ENCODE peak calls at places on chromosomes 5 and 9, in five cellular contexts. One of them, this sample, is unnamed.

GRCh38 chr5:176892663-176893062 is 6.5 kb downstream of the HK3 start:
- DNase-seq in substantia nigra: no peak
- DNase-seq in AG10803: no peak
- DNase-seq in NCI-H2081: no peak
- DNase-seq in posterior cingulate gyrus: no peak
- DNase-seq in this sample: no peak

GRCh38 chr5:160271396-160271795 is 41.0 kb downstream of the CCNJL start:
- DNase-seq in substantia nigra: no peak
- DNase-seq in AG10803: no peak
- DNase-seq in NCI-H2081: peak
- DNase-seq in posterior cingulate gyrus: no peak
- DNase-seq in this sample: no peak

GRCh38 chr5:135055385-135055784 is 21.4 kb upstream of the PITX1 start:
- DNase-seq in substantia nigra: no peak
- DNase-seq in AG10803: no peak
- DNase-seq in NCI-H2081: no peak
- DNase-seq in posterior cingulate gyrus: no peak
- DNase-seq in this sample: no peak

GRCh38 chr5:157165668-157166067 is 396 bp downstream of the GARIN3 start:
- DNase-seq in substantia nigra: no peak
- DNase-seq in AG10803: no peak
- DNase-seq in NCI-H2081: no peak
- DNase-seq in posterior cingulate gyrus: no peak
- DNase-seq in this sample: no peak

GRCh38 chr5:142428036-142428772 is 103.4 kb upstream of the SPRY4 start:
- DNase-seq in substantia nigra: no peak
- DNase-seq in AG10803: no peak
- DNase-seq in NCI-H2081: no peak
- DNase-seq in posterior cingulate gyrus: no peak
- DNase-seq in this sample: no peak

GRCh38 chr5:95780597-95780996 is 41.9 kb downstream of the GLRX start:
- DNase-seq in substantia nigra: no peak
- DNase-seq in AG10803: no peak
- DNase-seq in NCI-H2081: no peak
- DNase-seq in posterior cingulate gyrus: no peak
- DNase-seq in this sample: no peak

GRCh38 chr5:36090033-36090432 is 23.4 kb upstream of the UGT3A2 start:
- DNase-seq in substantia nigra: no peak
- DNase-seq in AG10803: peak
- DNase-seq in NCI-H2081: peak
- DNase-seq in posterior cingulate gyrus: no peak
- DNase-seq in this sample: peak

GRCh38 chr9:128885798-128886197 is 3.9 kb downstream of the LRRC8A start:
- DNase-seq in substantia nigra: no peak
- DNase-seq in AG10803: no peak
- DNase-seq in NCI-H2081: no peak
- DNase-seq in posterior cingulate gyrus: no peak
- DNase-seq in this sample: no peak

GRCh38 chr9:79757074-79757473 is 185.3 kb downstream of the TLE4 start:
- DNase-seq in substantia nigra: no peak
- DNase-seq in AG10803: no peak
- DNase-seq in NCI-H2081: no peak
- DNase-seq in posterior cingulate gyrus: no peak
- DNase-seq in this sample: no peak

GRCh38 chr9:89375181-89375760 is 57.0 kb downstream of the SECISBP2 start:
- DNase-seq in substantia nigra: no peak
- DNase-seq in AG10803: no peak
- DNase-seq in NCI-H2081: peak
- DNase-seq in posterior cingulate gyrus: no peak
- DNase-seq in this sample: no peak

GRCh38 chr5:102807878-102808502 is 52.9 kb downstream of the PAM start:
- DNase-seq in substantia nigra: no peak
- DNase-seq in AG10803: peak
- DNase-seq in NCI-H2081: peak
- DNase-seq in posterior cingulate gyrus: no peak
- DNase-seq in this sample: no peak

GRCh38 chr9:2241461-2241874 is 226.3 kb downstream of the SMARCA2 start:
- DNase-seq in substantia nigra: peak
- DNase-seq in AG10803: peak
- DNase-seq in NCI-H2081: peak
- DNase-seq in posterior cingulate gyrus: peak
- DNase-seq in this sample: peak

GRCh38 chr5:179697993-179698934 is 503 bp upstream of the CANX start:
- DNase-seq in substantia nigra: peak
- DNase-seq in AG10803: peak
- DNase-seq in NCI-H2081: peak
- DNase-seq in posterior cingulate gyrus: peak
- DNase-seq in this sample: peak